ENCODE peak calls at places on chromosome 16, in four cellular contexts. N is HEK293T, D is iPS DF 19.7, O is NCI-H510A. Z is an unnamed sample.

GRCh38 chr16:52069866-52070265 is 477.1 kb downstream of the TOX3 start:
- DNase-seq in O (peak), D (peak), N (peak), Z (no peak)

GRCh38 chr16:78957328-78958100 is 643.0 kb downstream of the MAF start:
- DNase-seq in D (no peak), O (no peak), N (no peak), Z (no peak)

GRCh38 chr16:29148867-29149272 is 164.0 kb downstream of the LAT start:
- DNase-seq in O (no peak), N (no peak), D (no peak), Z (no peak)

GRCh38 chr16:47667956-47668355 is 206.8 kb downstream of the PHKB start:
- DNase-seq in O (no peak), N (no peak), D (no peak), Z (no peak)

GRCh38 chr16:31487720-31488629 is 5.1 kb downstream of the SLC5A2 start:
- DNase-seq in N (no peak), D (no peak), O (peak), Z (no peak)

GRCh38 chr16:85392756-85393673 is 220.1 kb upstream of the GSE1 start:
- DNase-seq in N (no peak), O (no peak), D (no peak), Z (no peak)

GRCh38 chr16:56191807-56192643 is 736 bp downstream of the GNAO1 start:
- DNase-seq in N (no peak), O (no peak), D (no peak), Z (no peak)

GRCh38 chr16:72134507-72134906 is 37.4 kb downstream of the PMFBP1 start:
- DNase-seq in N (no peak), D (no peak), O (no peak), Z (no peak)

GRCh38 chr16:23088018-23088417 is 61.2 kb downstream of the USP31 start:
- DNase-seq in D (no peak), N (no peak), O (no peak), Z (no peak)

GRCh38 chr16:4733747-4734062 is 366 bp downstream of the ANKS3 start:
- DNase-seq in D (no peak), N (no peak), O (no peak), Z (no peak)

GRCh38 chr16:69105501-69106361 is at the start of gene HAS3:
- DNase-seq in D (peak), N (peak), O (no peak), Z (no peak)

Z was measured in mesenteric fat pad.